ENCODE peak calls at places on chromosome 17, in six cellular contexts. B is astrocyte of the spinal cord, M is lower lobe of right lung, L is psoas muscle, C is PC-3, N is BJ. X is an unnamed sample.

GRCh38 chr17:34683390-34683789 is 104.0 kb downstream of the TMEM132E start:
- DNase-seq in C (no peak), L (no peak), N (no peak), M (no peak), B (no peak), X (no peak)

GRCh38 chr17:40782450-40782849 is at the start of gene KRT27:
- DNase-seq in M (no peak), L (no peak), N (no peak), B (no peak), C (no peak), X (no peak)

GRCh38 chr17:75077490-75078096 is 10.2 kb upstream of the SLC16A5 start:
- DNase-seq in C (no peak), B (peak), L (peak), N (no peak), M (peak), X (peak)

GRCh38 chr17:13413001-13413400 is 188.7 kb downstream of the HS3ST3A1 start:
- DNase-seq in C (no peak), B (no peak), N (no peak), M (no peak), L (no peak), X (peak)

GRCh38 chr17:33121756-33122155 is 130.1 kb downstream of the SPACA3 start:
- DNase-seq in B (no peak), M (no peak), C (no peak), L (no peak), N (no peak), X (no peak)

GRCh38 chr17:43791589-43791988 is 11.4 kb downstream of the CFAP97D1 start:
- DNase-seq in N (no peak), L (no peak), M (no peak), B (peak), C (peak), X (peak)

GRCh38 chr17:64063766-64064224 is 43.4 kb upstream of the ICAM2 start:
- DNase-seq in L (peak), N (no peak), C (peak), M (peak), B (no peak), X (peak)

GRCh38 chr17:47700471-47701449 is 6.8 kb downstream of the TBKBP1 start:
- DNase-seq in B (no peak), M (peak), L (no peak), N (no peak), C (no peak), X (no peak)

GRCh38 chr17:2189231-2189630 is 114.4 kb downstream of the SMG6 start:
- DNase-seq in M (no peak), C (no peak), B (no peak), L (no peak), N (no peak), X (peak)

GRCh38 chr17:61139219-61139618 is 260.4 kb upstream of the TBX2 start:
- DNase-seq in L (no peak), N (peak), B (peak), M (no peak), C (peak), X (peak)

GRCh38 chr17:35130392-35130791 is 9.0 kb downstream of the FNDC8 start:
- DNase-seq in C (no peak), N (no peak), M (no peak), B (no peak), L (no peak), X (no peak)

GRCh38 chr17:43360739-43361498 is 37.9 kb upstream of the ARL4D start:
- DNase-seq in N (peak), L (no peak), M (peak), B (peak), C (peak), X (peak)

GRCh38 chr17:32265192-32265895 is at the start of gene RHBDL3:
- DNase-seq in M (peak), N (no peak), B (no peak), L (no peak), C (no peak), X (no peak)

GRCh38 chr17:28379814-28380571 is 8.5 kb downstream of the SARM1 start:
- DNase-seq in C (peak), L (no peak), B (no peak), M (no peak), N (peak), X (peak)

GRCh38 chr17:76447931-76448652 is 4.9 kb downstream of the UBE2O start:
- DNase-seq in N (no peak), B (no peak), L (no peak), M (no peak), C (no peak), X (peak)
- H3K4me3 ChIP-seq in N (no peak), B (no peak), L (no peak), M (no peak), C (peak), X (no peak)

DNA sequence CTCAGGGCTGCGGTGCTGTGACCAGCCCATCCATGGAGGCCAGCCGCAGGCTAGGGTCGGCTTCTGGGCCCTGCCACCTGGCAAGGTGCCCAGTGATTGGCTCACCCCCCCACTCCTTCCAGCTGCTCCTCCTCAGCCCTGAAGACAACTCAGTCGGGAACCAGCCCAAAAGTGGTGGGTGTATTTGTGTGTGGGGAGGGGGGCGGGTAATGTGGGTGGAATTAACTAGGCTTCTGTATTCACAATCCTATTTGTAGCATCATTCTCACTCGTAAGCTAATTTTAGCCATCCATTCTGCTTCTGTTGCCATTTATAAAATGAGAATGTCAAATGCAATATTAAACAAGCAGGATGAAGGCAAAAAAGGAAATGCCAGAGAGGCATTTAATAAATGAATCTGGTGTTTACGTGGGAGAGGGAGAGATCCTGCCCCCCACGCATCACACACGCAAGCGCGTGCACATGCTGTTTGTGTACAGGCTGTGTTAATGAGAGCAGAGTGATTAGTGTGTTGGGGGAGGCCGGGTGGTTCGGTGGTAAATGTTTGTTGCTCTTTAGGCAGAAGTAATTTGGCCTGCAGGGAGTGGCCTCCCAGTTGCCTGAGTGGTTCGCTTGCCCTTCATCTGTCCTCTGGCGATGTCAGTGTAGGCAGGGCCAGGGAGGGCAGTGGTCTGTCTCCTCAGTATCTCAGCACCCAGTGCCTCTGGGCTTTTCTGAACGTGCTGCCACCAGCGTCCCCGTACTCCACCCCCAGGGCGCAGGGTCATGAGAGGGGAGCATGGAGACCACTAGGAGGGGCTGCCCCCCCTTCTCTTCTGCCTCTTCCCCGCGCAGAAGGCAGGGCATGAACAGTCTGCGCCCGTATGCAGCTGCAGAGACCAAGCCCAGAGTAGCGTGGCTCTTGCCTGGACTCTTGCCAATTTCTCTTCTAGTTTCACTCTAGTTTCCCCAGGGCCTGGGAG is 140.0 kb downstream of the CCDC182 start:
- DNase-seq in N (no peak), B (peak), M (no peak), C (no peak), L (peak), X (peak)
- TF ChIP-seq CTCF in N (no peak), B (no peak), M (no peak), C (no peak), L (no peak), X (no peak)

GRCh38 chr17:49107211-49107557 is 25.4 kb upstream of the B4GALNT2 start:
- DNase-seq in L (no peak), M (no peak), C (no peak), B (no peak), N (no peak), X (no peak)

GRCh38 chr17:49106366-49107210 is 26.0 kb upstream of the B4GALNT2 start:
- DNase-seq in N (no peak), C (peak), M (no peak), B (peak), L (no peak), X (peak)

GRCh38 chr17:49111934-49112333 is 20.6 kb upstream of the B4GALNT2 start:
- DNase-seq in C (peak), B (no peak), M (no peak), N (no peak), L (no peak), X (no peak)

GRCh38 chr17:49110504-49110903 is 22.1 kb upstream of the B4GALNT2 start:
- DNase-seq in L (no peak), N (no peak), B (no peak), M (no peak), C (peak), X (no peak)

GRCh38 chr17:49108318-49108717 is 24.3 kb upstream of the B4GALNT2 start:
- DNase-seq in N (peak), C (peak), L (no peak), M (no peak), B (peak), X (peak)
- H3K4me3 ChIP-seq in N (no peak), C (no peak), L (no peak), M (no peak), B (no peak), X (no peak)

DNA sequence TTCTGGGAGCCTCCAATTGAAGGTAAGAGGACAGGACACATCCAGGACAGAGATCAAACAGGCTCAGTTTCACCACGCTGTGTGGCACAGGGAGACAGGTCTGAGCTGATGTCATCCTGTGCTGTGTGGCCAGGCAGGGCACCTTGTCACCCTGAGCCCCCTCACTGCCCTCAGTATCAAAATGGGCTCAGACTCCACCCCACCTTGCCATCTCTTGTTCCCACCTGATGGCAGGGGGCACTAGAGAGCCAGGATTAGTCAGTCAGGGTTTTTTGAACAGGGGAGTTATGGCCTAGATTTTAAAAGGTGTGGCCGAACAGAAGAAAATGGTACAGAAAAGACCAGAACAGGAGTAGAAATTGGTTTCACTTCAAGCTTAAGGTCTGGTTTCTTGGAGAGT is 2.6 kb downstream of the KAT2A start:
- DNase-seq in N (no peak), M (no peak), C (no peak), L (no peak), B (peak), X (peak)
- TF ChIP-seq CTCF in N (peak), M (peak), C (no peak), L (peak), B (peak), X (peak)

GRCh38 chr17:73343168-73343634 is 31.4 kb upstream of the CDC42EP4 start:
- DNase-seq in N (no peak), C (no peak), L (peak), B (peak), M (no peak), X (peak)

GRCh38 chr17:73342549-73343167 is 30.9 kb upstream of the CDC42EP4 start:
- DNase-seq in C (peak), M (no peak), L (no peak), N (no peak), B (no peak), X (peak)

GRCh38 chr17:73343739-73344454 is 32.1 kb upstream of the CDC42EP4 start:
- DNase-seq in N (no peak), M (no peak), L (no peak), B (no peak), C (no peak), X (no peak)

GRCh38 chr17:73341350-73342056 is 29.7 kb upstream of the CDC42EP4 start:
- DNase-seq in C (no peak), N (no peak), M (no peak), L (no peak), B (no peak), X (no peak)

DNA sequence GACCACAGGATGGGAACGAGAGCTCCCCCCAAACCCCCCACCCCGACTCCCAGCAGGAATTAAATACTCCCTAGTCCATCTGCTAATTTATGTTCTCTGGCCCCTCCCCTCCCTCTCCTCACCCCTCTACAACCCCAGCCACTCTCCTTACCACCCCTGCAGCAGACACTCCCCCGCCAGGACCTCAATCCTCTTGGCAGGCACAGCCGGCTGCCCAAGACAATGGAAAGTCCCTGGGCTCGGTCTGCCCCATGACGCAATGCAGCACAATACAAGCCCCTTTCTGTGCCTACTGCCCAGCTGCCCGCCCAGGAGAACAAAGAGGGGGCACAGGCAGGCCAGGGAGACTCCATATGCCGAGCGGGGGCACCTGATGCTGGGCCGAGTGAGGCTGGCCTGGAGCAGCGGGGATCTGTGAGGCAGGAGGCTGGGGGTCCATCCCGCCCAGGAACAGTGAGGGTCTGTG is 30.3 kb upstream of the CDC42EP4 start:
- DNase-seq in C (peak), N (no peak), M (peak), L (no peak), B (peak), X (peak)
- H3K4me3 ChIP-seq in C (no peak), N (no peak), M (no peak), L (no peak), B (no peak), X (no peak)

GRCh38 chr17:17456251-17456650 is 20.5 kb upstream of the MED9 start:
- DNase-seq in C (no peak), M (no peak), L (no peak), B (no peak), N (no peak), X (no peak)
- TF ChIP-seq CTCF in C (no peak), M (no peak), L (no peak), B (no peak), N (no peak), X (no peak)

GRCh38 chr17:50239913-50240312 is 34.4 kb upstream of the TMEM92 start:
- DNase-seq in B (no peak), L (no peak), N (no peak), M (no peak), C (no peak), X (peak)
- H3K4me3 ChIP-seq in B (no peak), L (no peak), N (no peak), M (no peak), C (no peak), X (no peak)